ENCODE peak calls at places on chromosomes 6 and 20, in ten cellular contexts. H, N, A, Z, C, M, G, T, X and K are unnamed samples.

GRCh38 chr6:145529582-145529981 is 205.7 kb downstream of the EPM2A start:
- DNase-seq in H (no peak), N (no peak), A (no peak), Z (no peak), C (no peak), M (no peak), G (no peak), T (no peak), X (no peak), K (no peak)

GRCh38 chr20:46823271-46823747 is 71.3 kb upstream of the EYA2 start:
- DNase-seq in H (no peak), N (no peak), A (peak), Z (no peak), C (no peak), M (no peak), G (no peak), T (no peak), X (no peak), K (no peak)

GRCh38 chr6:22657341-22657985 is 88.1 kb downstream of the HDGFL1 start:
- DNase-seq in H (no peak), N (no peak), A (no peak), Z (peak), C (no peak), M (no peak), G (no peak), T (no peak), X (no peak), K (peak)

GRCh38 chr20:6877633-6878032 is 110.1 kb downstream of the BMP2 start:
- DNase-seq in H (no peak), N (no peak), A (no peak), Z (no peak), C (no peak), M (no peak), G (no peak), T (no peak), X (no peak), K (no peak)

GRCh38 chr6:134368670-134369069 is 50.8 kb upstream of the SGK1 start:
- DNase-seq in H (no peak), N (no peak), A (no peak), Z (no peak), C (no peak), M (no peak), G (no peak), T (no peak), X (no peak), K (no peak)

GRCh38 chr20:7285918-7286556 is 518.6 kb downstream of the BMP2 start:
- DNase-seq in H (no peak), N (peak), A (peak), Z (peak), C (peak), M (peak), G (peak), T (peak), X (no peak), K (peak)

GRCh38 chr20:38001173-38001875 is 31.9 kb downstream of the TTI1 start:
- DNase-seq in H (no peak), N (peak), A (no peak), Z (peak), C (no peak), M (no peak), G (no peak), T (no peak), X (no peak), K (no peak)

GRCh38 chr6:102766946-102767345 is 1373.4 kb downstream of the GRIK2 start:
- DNase-seq in H (no peak), N (no peak), A (no peak), Z (peak), C (no peak), M (no peak), G (no peak), T (no peak), X (no peak), K (no peak)

GRCh38 chr6:53615633-53616449 is 49.7 kb downstream of the KLHL31 start:
- DNase-seq in H (no peak), N (peak), A (no peak), Z (peak), C (no peak), M (no peak), G (no peak), T (no peak), X (no peak), K (peak)

GRCh38 chr6:107991061-107991460 is 33.1 kb upstream of the SEC63 start:
- DNase-seq in H (no peak), N (no peak), A (no peak), Z (no peak), C (no peak), M (no peak), G (no peak), T (no peak), X (no peak), K (no peak)

GRCh38 chr6:78995946-78996345 is 82.1 kb downstream of the PHIP start:
- DNase-seq in H (no peak), N (no peak), A (no peak), Z (no peak), C (no peak), M (no peak), G (no peak), T (no peak), X (no peak), K (no peak)

GRCh38 chr6:41642090-41642959 is 4.1 kb downstream of the MDFI start:
- DNase-seq in H (no peak), N (no peak), A (no peak), Z (no peak), C (no peak), M (no peak), G (no peak), T (no peak), X (no peak), K (no peak)

GRCh38 chr6:11700118-11700718 is 78.4 kb downstream of the ADTRP start:
- DNase-seq in H (no peak), N (peak), A (no peak), Z (peak), C (no peak), M (no peak), G (peak), T (no peak), X (no peak), K (no peak)

GRCh38 chr20:57835462-57836455 is 125.9 kb upstream of the PMEPA1 start:
- DNase-seq in H (no peak), N (no peak), A (no peak), Z (no peak), C (no peak), M (no peak), G (peak), T (no peak), X (no peak), K (no peak)

GRCh38 chr20:19652591-19653026 is 105.4 kb upstream of the RIN2 start:
- DNase-seq in H (no peak), N (no peak), A (no peak), Z (no peak), C (no peak), M (no peak), G (no peak), T (no peak), X (no peak), K (no peak)

GRCh38 chr6:125944434-125944816 is 12.1 kb upstream of the HINT3 start:
- DNase-seq in H (no peak), N (no peak), A (peak), Z (peak), C (no peak), M (no peak), G (no peak), T (no peak), X (no peak), K (peak)

GRCh38 chr6:143782517-143782916 is 60.6 kb upstream of the LTV1 start:
- DNase-seq in H (no peak), N (no peak), A (no peak), Z (peak), C (no peak), M (no peak), G (no peak), T (no peak), X (no peak), K (no peak)

GRCh38 chr6:134347916-134348805 is 30.2 kb upstream of the SGK1 start:
- DNase-seq in H (no peak), N (peak), A (peak), Z (peak), C (no peak), M (no peak), G (no peak), T (no peak), X (no peak), K (no peak)

GRCh38 chr6:31768717-31769257 is 6.3 kb downstream of the SAPCD1 start:
- DNase-seq in H (no peak), N (no peak), A (no peak), Z (no peak), C (no peak), M (no peak), G (no peak), T (no peak), X (no peak), K (no peak)

GRCh38 chr6:57247603-57248002 is 25.5 kb upstream of the RAB23 start:
- DNase-seq in H (no peak), N (no peak), A (no peak), Z (no peak), C (no peak), M (no peak), G (no peak), T (no peak), X (no peak), K (no peak)

GRCh38 chr6:56656466-56656865 is 13.8 kb upstream of the DST start:
- DNase-seq in H (no peak), N (no peak), A (no peak), Z (no peak), C (no peak), M (no peak), G (no peak), T (no peak), X (no peak), K (no peak)

GRCh38 chr20:17645010-17645409 is 37.0 kb downstream of the RRBP1 start:
- DNase-seq in H (no peak), N (no peak), A (no peak), Z (no peak), C (no peak), M (no peak), G (no peak), T (no peak), X (no peak), K (no peak)

GRCh38 chr20:20713244-20713765 is 861 bp upstream of the RALGAPA2 start:
- DNase-seq in H (no peak), N (no peak), A (no peak), Z (no peak), C (no peak), M (no peak), G (no peak), T (no peak), X (no peak), K (no peak)

GRCh38 chr6:10393544-10394225 is 21.2 kb downstream of the TFAP2A start:
- DNase-seq in H (no peak), N (no peak), A (no peak), Z (no peak), C (peak), M (no peak), G (no peak), T (no peak), X (no peak), K (no peak)

GRCh38 chr6:27139753-27140522 is 107.6 kb upstream of the PRSS16 start:
- DNase-seq in H (no peak), N (no peak), A (no peak), Z (no peak), C (no peak), M (no peak), G (no peak), T (peak), X (no peak), K (peak)

GRCh38 chr6:80618953-80619352 is 512.5 kb downstream of the BCKDHB start:
- DNase-seq in H (no peak), N (no peak), A (no peak), Z (no peak), C (no peak), M (no peak), G (no peak), T (no peak), X (no peak), K (no peak)